ENCODE peak calls at places on chromosome 12, in five cellular contexts. One of them, this sample, is unnamed. For H3K9me3 and H3K4me1, the result is how much of the 10 kb centered on the place peaks cover.

GRCh38 chr12:12072064-12072760 is 1.5 kb downstream of the BCL2L14 start:
- DNase-seq in cardiac muscle cell: no peak
- DNase-seq in HCT116: no peak
- DNase-seq in CD8-positive, alpha-beta memory T cell: no peak
- DNase-seq in CD8-positive, alpha-beta T cell: peak
- DNase-seq in this sample: no peak

GRCh38 chr12:94892544-94893267 is 110.8 kb downstream of the NDUFA12 start:
- DNase-seq in cardiac muscle cell: no peak
- DNase-seq in HCT116: no peak
- DNase-seq in CD8-positive, alpha-beta memory T cell: no peak
- DNase-seq in CD8-positive, alpha-beta T cell: no peak
- DNase-seq in this sample: no peak

GRCh38 chr12:124637586-124637985 is 70.2 kb upstream of the NCOR2 start:
- DNase-seq in cardiac muscle cell: no peak
- DNase-seq in HCT116: no peak
- DNase-seq in CD8-positive, alpha-beta memory T cell: no peak
- DNase-seq in CD8-positive, alpha-beta T cell: no peak
- DNase-seq in this sample: no peak

GRCh38 chr12:39103552-39104165 is 198.3 kb upstream of the CPNE8 start:
- DNase-seq in cardiac muscle cell: peak
- DNase-seq in HCT116: peak
- DNase-seq in CD8-positive, alpha-beta memory T cell: no peak
- DNase-seq in CD8-positive, alpha-beta T cell: no peak
- DNase-seq in this sample: peak

GRCh38 chr12:3199551-3200031 is 122.4 kb downstream of the TSPAN9 start:
- DNase-seq in cardiac muscle cell: peak
- DNase-seq in HCT116: no peak
- DNase-seq in CD8-positive, alpha-beta memory T cell: no peak
- DNase-seq in CD8-positive, alpha-beta T cell: no peak
- DNase-seq in this sample: peak

GRCh38 chr12:128971802-128972201 is 118.5 kb downstream of the GLT1D1 start:
- DNase-seq in cardiac muscle cell: no peak
- DNase-seq in HCT116: no peak
- DNase-seq in CD8-positive, alpha-beta memory T cell: no peak
- DNase-seq in CD8-positive, alpha-beta T cell: no peak
- DNase-seq in this sample: peak

GRCh38 chr12:9856154-9856553 is 13.0 kb downstream of the CLEC2B start:
- DNase-seq in cardiac muscle cell: no peak
- DNase-seq in HCT116: no peak
- DNase-seq in CD8-positive, alpha-beta memory T cell: no peak
- DNase-seq in CD8-positive, alpha-beta T cell: no peak
- DNase-seq in this sample: no peak

GRCh38 chr12:44381341-44381740 is 494.8 kb downstream of the NELL2 start:
- DNase-seq in cardiac muscle cell: no peak
- DNase-seq in HCT116: no peak
- DNase-seq in CD8-positive, alpha-beta memory T cell: no peak
- DNase-seq in CD8-positive, alpha-beta T cell: no peak
- DNase-seq in this sample: no peak

GRCh38 chr12:106149096-106149784 is 10.5 kb upstream of the NUAK1 start:
- DNase-seq in cardiac muscle cell: peak
- DNase-seq in HCT116: peak
- DNase-seq in CD8-positive, alpha-beta memory T cell: no peak
- DNase-seq in CD8-positive, alpha-beta T cell: no peak
- DNase-seq in this sample: no peak

GRCh38 chr12:1566449-1567135 is 27.8 kb downstream of the FBXL14 start:
- DNase-seq in cardiac muscle cell: no peak
- DNase-seq in HCT116: no peak
- DNase-seq in CD8-positive, alpha-beta memory T cell: no peak
- DNase-seq in CD8-positive, alpha-beta T cell: no peak
- DNase-seq in this sample: no peak

GRCh38 chr12:54593716-54594115 is 5.3 kb upstream of the PPP1R1A start:
- DNase-seq in cardiac muscle cell: no peak
- DNase-seq in HCT116: no peak
- DNase-seq in CD8-positive, alpha-beta memory T cell: no peak
- DNase-seq in CD8-positive, alpha-beta T cell: no peak
- DNase-seq in this sample: no peak

GRCh38 chr12:109464642-109465351 is 12.3 kb downstream of the KCTD10 start:
- DNase-seq in cardiac muscle cell: peak
- DNase-seq in HCT116: no peak
- DNase-seq in CD8-positive, alpha-beta memory T cell: no peak
- DNase-seq in CD8-positive, alpha-beta T cell: no peak
- DNase-seq in this sample: peak

GRCh38 chr12:132269266-132269968 is 60.0 kb downstream of the GALNT9 start:
- DNase-seq in cardiac muscle cell: no peak
- DNase-seq in HCT116: no peak
- DNase-seq in CD8-positive, alpha-beta memory T cell: no peak
- DNase-seq in CD8-positive, alpha-beta T cell: no peak
- DNase-seq in this sample: no peak

GRCh38 chr12:48092606-48093005 is 13.3 kb downstream of the SENP1 start:
- DNase-seq in cardiac muscle cell: peak
- DNase-seq in HCT116: no peak
- DNase-seq in CD8-positive, alpha-beta memory T cell: no peak
- DNase-seq in CD8-positive, alpha-beta T cell: no peak
- DNase-seq in this sample: no peak

GRCh38 chr12:112199136-112199535 is 73.8 kb downstream of the TRAFD1 start:
- DNase-seq in cardiac muscle cell: no peak
- DNase-seq in HCT116: no peak
- DNase-seq in CD8-positive, alpha-beta memory T cell: no peak
- DNase-seq in CD8-positive, alpha-beta T cell: no peak
- DNase-seq in this sample: no peak

GRCh38 chr12:109696485-109697269 is 16.9 kb upstream of the FAM222A start:
- DNase-seq in cardiac muscle cell: peak
- DNase-seq in HCT116: no peak
- DNase-seq in CD8-positive, alpha-beta memory T cell: no peak
- DNase-seq in CD8-positive, alpha-beta T cell: no peak
- DNase-seq in this sample: no peak

GRCh38 chr12:52612431-52613290 is 5.7 kb downstream of the KRT73 start:
- DNase-seq in cardiac muscle cell: no peak
- DNase-seq in HCT116: no peak
- DNase-seq in CD8-positive, alpha-beta memory T cell: no peak
- DNase-seq in CD8-positive, alpha-beta T cell: peak
- DNase-seq in this sample: no peak

GRCh38 chr12:57693317-57693658 is 644 bp upstream of the OS9 start:
- DNase-seq in cardiac muscle cell: no peak
- DNase-seq in HCT116: no peak
- DNase-seq in CD8-positive, alpha-beta memory T cell: no peak
- DNase-seq in CD8-positive, alpha-beta T cell: no peak
- DNase-seq in this sample: no peak

GRCh38 chr12:6958609-6959375 is 7.6 kb downstream of the PTPN6 start:
- DNase-seq in cardiac muscle cell: no peak
- DNase-seq in HCT116: no peak
- DNase-seq in CD8-positive, alpha-beta memory T cell: peak
- DNase-seq in CD8-positive, alpha-beta T cell: peak
- DNase-seq in this sample: no peak

GRCh38 chr12:91704446-91704845 is 441.2 kb downstream of the BTG1 start:
- DNase-seq in cardiac muscle cell: peak
- DNase-seq in HCT116: no peak
- DNase-seq in CD8-positive, alpha-beta memory T cell: no peak
- DNase-seq in CD8-positive, alpha-beta T cell: no peak
- DNase-seq in this sample: no peak

GRCh38 chr12:29245246-29245645 is 96.2 kb downstream of the FAR2 start:
- DNase-seq in cardiac muscle cell: no peak
- DNase-seq in HCT116: no peak
- DNase-seq in CD8-positive, alpha-beta memory T cell: no peak
- DNase-seq in CD8-positive, alpha-beta T cell: no peak
- DNase-seq in this sample: no peak

GRCh38 chr12:27107976-27108375 is 25.6 kb upstream of the C12orf71 start:
- DNase-seq in cardiac muscle cell: peak
- DNase-seq in HCT116: no peak
- DNase-seq in CD8-positive, alpha-beta memory T cell: no peak
- DNase-seq in CD8-positive, alpha-beta T cell: no peak
- DNase-seq in this sample: no peak

GRCh38 chr12:100904270-100904669 is 109.7 kb downstream of the ANO4 start:
- DNase-seq in cardiac muscle cell: no peak
- DNase-seq in HCT116: no peak
- DNase-seq in CD8-positive, alpha-beta memory T cell: no peak
- DNase-seq in CD8-positive, alpha-beta T cell: no peak
- DNase-seq in this sample: no peak

GRCh38 chr12:93784339-93785086 is 107.3 kb downstream of the CRADD start:
- DNase-seq in cardiac muscle cell: peak
- DNase-seq in HCT116: peak
- DNase-seq in CD8-positive, alpha-beta memory T cell: peak
- DNase-seq in CD8-positive, alpha-beta T cell: peak
- DNase-seq in this sample: peak

GRCh38 chr12:107847830-107848229 is 73.3 kb downstream of the ASCL4 start:
- DNase-seq in cardiac muscle cell: no peak
- DNase-seq in HCT116: no peak
- DNase-seq in CD8-positive, alpha-beta memory T cell: no peak
- DNase-seq in CD8-positive, alpha-beta T cell: no peak
- DNase-seq in this sample: no peak

GRCh38 chr12:41663487-41664258 is 475.6 kb downstream of the PDZRN4 start:
- DNase-seq in cardiac muscle cell: peak
- DNase-seq in HCT116: peak
- DNase-seq in CD8-positive, alpha-beta memory T cell: no peak
- DNase-seq in CD8-positive, alpha-beta T cell: no peak
- DNase-seq in this sample: peak

GRCh38 chr12:40646891-40647290 is 45.3 kb upstream of the CNTN1 start:
- DNase-seq in cardiac muscle cell: no peak
- DNase-seq in HCT116: no peak
- DNase-seq in CD8-positive, alpha-beta memory T cell: no peak
- DNase-seq in CD8-positive, alpha-beta T cell: no peak
- DNase-seq in this sample: no peak

DNA sequence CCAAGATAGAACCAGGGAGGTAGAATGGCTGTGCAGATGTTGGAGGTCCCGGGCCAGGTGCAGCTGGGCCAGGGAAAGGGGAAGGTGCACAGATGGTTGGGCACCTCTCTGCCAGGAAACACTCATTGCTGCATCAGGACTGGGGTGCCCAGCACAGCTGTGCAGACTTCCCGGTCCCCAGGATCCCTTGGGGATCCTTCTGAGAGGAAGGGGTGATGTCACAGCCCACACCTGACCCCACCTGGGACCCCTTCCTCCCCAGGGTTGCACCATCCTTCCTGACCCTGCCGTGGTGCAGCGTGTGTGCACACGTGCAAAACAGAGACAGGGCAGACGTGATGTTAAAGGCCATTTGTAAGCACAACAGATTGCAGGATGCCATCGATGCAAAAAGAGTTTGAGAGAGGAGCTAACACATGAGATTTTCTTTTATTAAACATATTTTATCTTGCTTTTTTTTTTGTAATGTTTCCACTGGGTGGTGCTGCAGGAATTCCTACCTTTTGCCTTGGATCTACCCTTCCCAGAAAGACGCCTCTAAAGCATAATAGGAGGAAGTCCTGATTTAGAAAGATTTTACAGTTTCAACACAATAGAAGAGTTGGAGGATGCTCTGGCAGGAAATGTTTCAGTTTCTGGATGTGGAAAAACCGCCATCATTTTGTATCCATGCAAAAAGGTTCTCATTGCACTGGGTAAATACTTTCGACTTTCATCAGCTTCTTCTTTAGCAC is 14.8 kb downstream of the ELK3 start:
- DNase-seq in cardiac muscle cell: peak
- DNase-seq in HCT116: no peak
- DNase-seq in CD8-positive, alpha-beta memory T cell: no peak
- DNase-seq in CD8-positive, alpha-beta T cell: no peak
- DNase-seq in this sample: no peak
- H3K27ac ChIP-seq in cardiac muscle cell: no peak
- H3K27ac ChIP-seq in HCT116: no peak
- H3K27ac ChIP-seq in CD8-positive, alpha-beta memory T cell: no peak
- H3K27ac ChIP-seq in CD8-positive, alpha-beta T cell: no peak
- H3K27ac ChIP-seq in this sample: no peak

DNA sequence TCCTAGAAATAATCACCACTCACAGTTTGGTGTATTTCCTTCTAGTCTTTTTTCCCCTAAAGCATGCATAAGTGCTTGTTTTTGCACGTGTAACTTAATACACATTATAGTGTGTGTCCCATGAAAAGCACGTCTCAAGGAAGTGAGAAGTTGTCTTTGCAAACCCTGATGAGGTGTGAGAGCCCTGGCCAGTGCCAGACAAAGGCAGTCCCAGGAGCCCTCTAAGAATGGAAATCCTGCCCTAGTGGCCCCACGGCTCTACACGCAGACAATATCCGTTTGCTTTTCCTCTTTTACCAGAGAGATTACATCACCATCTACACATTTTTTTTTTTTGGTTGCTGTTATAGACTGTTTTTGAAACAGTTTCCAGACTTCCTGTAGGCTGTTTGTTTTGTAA is 85.5 kb upstream of the FZD10 start:
- DNase-seq in cardiac muscle cell: no peak
- DNase-seq in HCT116: no peak
- DNase-seq in CD8-positive, alpha-beta memory T cell: no peak
- DNase-seq in CD8-positive, alpha-beta T cell: no peak
- DNase-seq in this sample: no peak
- H3K9me3 ChIP-seq in cardiac muscle cell: under half
- H3K9me3 ChIP-seq in HCT116: under half
- H3K9me3 ChIP-seq in CD8-positive, alpha-beta memory T cell: under half
- H3K9me3 ChIP-seq in CD8-positive, alpha-beta T cell: under half
- H3K9me3 ChIP-seq in this sample: under half

GRCh38 chr12:66733839-66734238 is 55.0 kb upstream of the GRIP1 start:
- DNase-seq in cardiac muscle cell: no peak
- DNase-seq in HCT116: no peak
- DNase-seq in CD8-positive, alpha-beta memory T cell: no peak
- DNase-seq in CD8-positive, alpha-beta T cell: no peak
- DNase-seq in this sample: no peak
- H3K4me1 ChIP-seq in cardiac muscle cell: under half
- H3K4me1 ChIP-seq in HCT116: under half
- H3K4me1 ChIP-seq in CD8-positive, alpha-beta memory T cell: under half
- H3K4me1 ChIP-seq in CD8-positive, alpha-beta T cell: under half
- H3K4me1 ChIP-seq in this sample: under half

DNA sequence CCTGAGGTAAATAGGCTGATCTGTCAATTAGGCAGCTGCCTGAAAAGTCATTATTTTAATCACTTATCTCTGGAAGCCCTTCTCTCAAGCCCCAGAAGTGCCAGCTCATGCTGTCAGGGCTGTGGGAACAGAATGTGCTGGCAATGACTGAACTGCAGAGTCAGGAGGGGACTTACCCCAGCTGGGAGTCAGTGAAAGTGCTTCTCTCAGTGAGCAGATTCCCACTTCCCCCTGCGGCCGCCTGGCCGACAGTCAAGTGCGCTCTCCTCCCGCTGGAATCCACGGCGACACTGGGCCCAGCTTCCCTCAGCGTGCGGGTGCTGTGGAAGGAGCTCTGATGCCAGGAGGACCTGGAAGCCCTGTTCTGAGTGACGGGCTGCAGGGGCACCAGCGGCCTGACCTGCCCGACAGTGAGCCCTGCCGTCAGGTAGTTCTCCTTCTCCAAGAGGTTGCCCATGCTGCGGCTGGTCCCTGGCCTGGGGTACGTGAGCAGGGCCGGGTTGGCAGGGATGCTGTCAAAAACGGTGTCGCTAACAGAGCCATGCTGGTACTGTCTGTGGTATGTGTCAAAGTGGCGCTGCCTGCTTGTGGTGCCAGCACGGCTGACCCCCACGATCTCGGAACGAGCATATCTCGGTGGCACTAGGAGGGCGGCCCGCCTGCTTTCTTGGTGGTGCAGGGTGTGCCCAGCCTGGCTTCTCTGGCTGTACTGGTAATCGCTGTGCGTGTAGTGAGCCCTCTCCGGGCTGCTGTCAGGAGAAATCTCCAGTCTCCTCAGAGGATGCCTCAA is 18.7 kb downstream of the PKP2 start:
- DNase-seq in cardiac muscle cell: peak
- DNase-seq in HCT116: no peak
- DNase-seq in CD8-positive, alpha-beta memory T cell: no peak
- DNase-seq in CD8-positive, alpha-beta T cell: no peak
- DNase-seq in this sample: no peak
- H3K27ac ChIP-seq in cardiac muscle cell: peak
- H3K27ac ChIP-seq in HCT116: no peak
- H3K27ac ChIP-seq in CD8-positive, alpha-beta memory T cell: no peak
- H3K27ac ChIP-seq in CD8-positive, alpha-beta T cell: no peak
- H3K27ac ChIP-seq in this sample: no peak

GRCh38 chr12:89252284-89252683 is 100.0 kb downstream of the DUSP6 start:
- DNase-seq in cardiac muscle cell: no peak
- DNase-seq in HCT116: no peak
- DNase-seq in CD8-positive, alpha-beta memory T cell: no peak
- DNase-seq in CD8-positive, alpha-beta T cell: no peak
- DNase-seq in this sample: no peak
- H3K9me3 ChIP-seq in cardiac muscle cell: under half
- H3K9me3 ChIP-seq in HCT116: under half
- H3K9me3 ChIP-seq in CD8-positive, alpha-beta memory T cell: under half
- H3K9me3 ChIP-seq in CD8-positive, alpha-beta T cell: under half
- H3K9me3 ChIP-seq in this sample: under half

This sample was measured in SJCRH30.